ENCODE peak calls at places on chromosome 2, in ten cellular contexts. Q is GM10248, C is psoas muscle, A is fibroblast of lung, G is spleen, L is Peyer's patch, U is body of pancreas, D is MCF 10A, I is progenitor cell of endocrine pancreas, F is natural killer cell. P is an unnamed sample.

GRCh38 chr2:56741601-56742102 is 557.9 kb downstream of the CCDC85A start:
- DNase-seq in Q (no peak), C (no peak), A (peak), G (no peak), L (no peak), U (no peak), D (peak), I (no peak), F (no peak), P (no peak)

GRCh38 chr2:128345436-128346165 is 26.9 kb upstream of the HS6ST1 start:
- DNase-seq in Q (no peak), C (no peak), A (no peak), G (peak), L (no peak), U (no peak), D (no peak), I (no peak), F (no peak), P (no peak)

GRCh38 chr2:4674007-4674406 is 970.6 kb downstream of the DCDC2C start:
- DNase-seq in Q (no peak), C (no peak), A (no peak), G (peak), L (no peak), U (no peak), D (no peak), I (no peak), F (no peak), P (no peak)

GRCh38 chr2:239625106-239625845 is 224.5 kb upstream of the HDAC4 start:
- DNase-seq in Q (no peak), C (no peak), A (no peak), G (no peak), L (no peak), U (no peak), D (no peak), I (no peak), F (no peak), P (no peak)

GRCh38 chr2:151315381-151315903 is 26.0 kb upstream of the NMI start:
- DNase-seq in Q (no peak), C (no peak), A (peak), G (no peak), L (no peak), U (no peak), D (no peak), I (no peak), F (no peak), P (no peak)

GRCh38 chr2:71530246-71530986 is 77.1 kb downstream of the DYSF start:
- DNase-seq in Q (peak), C (no peak), A (peak), G (no peak), L (no peak), U (no peak), D (peak), I (no peak), F (no peak), P (peak)

GRCh38 chr2:206287197-206287596 is 12.7 kb downstream of the ZDBF2 start:
- DNase-seq in Q (no peak), C (no peak), A (no peak), G (no peak), L (no peak), U (no peak), D (no peak), I (no peak), F (no peak), P (no peak)

GRCh38 chr2:27442282-27442980 is at the start of gene KRTCAP3:
- DNase-seq in Q (peak), C (peak), A (no peak), G (peak), L (peak), U (peak), D (peak), I (peak), F (peak), P (peak)

GRCh38 chr2:239288951-239289481 is 111.8 kb downstream of the HDAC4 start:
- DNase-seq in Q (peak), C (no peak), A (peak), G (peak), L (peak), U (no peak), D (no peak), I (no peak), F (no peak), P (no peak)

GRCh38 chr2:85902496-85902895 is 13.7 kb upstream of the ST3GAL5 start:
- DNase-seq in Q (no peak), C (no peak), A (no peak), G (no peak), L (no peak), U (no peak), D (no peak), I (no peak), F (no peak), P (no peak)

GRCh38 chr2:188524519-188525113 is 232.9 kb downstream of the GULP1 start:
- DNase-seq in Q (peak), C (no peak), A (peak), G (no peak), L (no peak), U (peak), D (peak), I (no peak), F (no peak), P (peak)

GRCh38 chr2:223585691-223586090 is 16.5 kb downstream of the SCG2 start:
- DNase-seq in Q (no peak), C (no peak), A (peak), G (no peak), L (no peak), U (no peak), D (peak), I (no peak), F (no peak), P (no peak)

GRCh38 chr2:152566728-152567069 is 150.6 kb downstream of the PRPF40A start:
- DNase-seq in Q (no peak), C (no peak), A (no peak), G (no peak), L (no peak), U (no peak), D (no peak), I (no peak), F (no peak), P (no peak)

GRCh38 chr2:199431748-199432213 is 26.0 kb downstream of the SATB2 start:
- DNase-seq in Q (no peak), C (no peak), A (peak), G (no peak), L (no peak), U (no peak), D (no peak), I (no peak), F (no peak), P (no peak)

GRCh38 chr2:81872043-81872442 is 1567.5 kb upstream of the LRRTM1 start:
- DNase-seq in Q (no peak), C (no peak), A (no peak), G (no peak), L (no peak), U (no peak), D (peak), I (no peak), F (no peak), P (no peak)

GRCh38 chr2:42010743-42011298 is 37.0 kb upstream of the PKDCC start:
- DNase-seq in Q (no peak), C (no peak), A (peak), G (no peak), L (no peak), U (no peak), D (peak), I (no peak), F (no peak), P (no peak)

GRCh38 chr2:149819356-149819957 is 231.9 kb upstream of the MMADHC start:
- DNase-seq in Q (no peak), C (no peak), A (no peak), G (no peak), L (no peak), U (no peak), D (no peak), I (no peak), F (no peak), P (no peak)

GRCh38 chr2:47262657-47263056 is 107.5 kb upstream of the STPG4 start:
- DNase-seq in Q (no peak), C (no peak), A (no peak), G (no peak), L (no peak), U (no peak), D (no peak), I (no peak), F (no peak), P (no peak)

GRCh38 chr2:47265751-47266231 is 110.7 kb upstream of the STPG4 start:
- DNase-seq in Q (no peak), C (no peak), A (no peak), G (no peak), L (no peak), U (no peak), D (no peak), I (no peak), F (no peak), P (no peak)

GRCh38 chr2:47264686-47265085 is 109.6 kb upstream of the STPG4 start:
- DNase-seq in Q (no peak), C (no peak), A (no peak), G (no peak), L (no peak), U (no peak), D (no peak), I (no peak), F (no peak), P (no peak)

GRCh38 chr2:47265158-47265557 is 110.0 kb upstream of the STPG4 start:
- DNase-seq in Q (no peak), C (no peak), A (no peak), G (no peak), L (no peak), U (no peak), D (no peak), I (no peak), F (no peak), P (no peak)

DNA sequence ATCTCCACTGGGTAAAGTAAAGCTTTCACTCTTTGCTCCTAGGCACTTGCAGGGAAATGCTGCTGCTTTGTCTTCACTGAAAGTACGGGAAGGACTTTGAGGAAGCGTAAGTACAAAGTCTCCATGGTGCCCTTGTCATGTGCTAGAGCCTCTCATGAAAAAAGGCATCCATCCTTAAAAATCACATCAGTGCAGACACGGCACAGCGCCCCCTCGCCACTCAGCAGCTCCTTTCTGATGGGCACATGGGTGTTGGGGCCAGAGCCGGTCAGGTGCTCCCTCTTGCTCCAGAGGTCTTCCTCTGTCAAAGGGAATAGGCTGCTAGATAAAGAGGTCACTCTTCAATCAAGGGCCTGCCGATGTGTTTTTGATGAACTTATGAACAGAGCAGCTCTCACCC is 109.1 kb upstream of the STPG4 start:
- DNase-seq in Q (no peak), C (no peak), A (no peak), G (no peak), L (no peak), U (no peak), D (no peak), I (no peak), F (no peak), P (no peak)
- TF ChIP-seq CTCF in Q (no peak), C (no peak), A (no peak), G (no peak), L (no peak), U (no peak), D (no peak), I (peak), F (no peak), P (no peak)

DNA sequence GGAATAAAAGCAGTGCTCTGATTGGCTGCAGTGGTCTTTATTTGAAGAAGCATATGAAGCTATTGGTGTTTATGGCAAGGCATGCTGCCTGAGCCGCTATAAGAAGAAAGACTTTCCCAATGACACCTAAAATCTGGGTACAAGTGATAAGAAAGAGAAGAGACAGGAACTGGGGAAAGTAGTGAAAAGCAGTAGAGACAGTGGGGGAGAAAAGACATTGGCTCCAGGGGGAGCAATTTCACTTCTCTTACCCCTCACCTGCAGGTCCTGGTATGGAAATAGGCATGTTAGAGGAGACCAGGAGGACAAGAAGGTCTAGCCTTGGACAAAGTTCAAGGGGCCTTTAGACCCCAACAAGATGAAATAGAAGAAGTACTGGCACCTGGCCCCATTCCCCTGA is 47.1 kb downstream of the PLCL1 start:
- DNase-seq in Q (peak), C (no peak), A (no peak), G (no peak), L (no peak), U (no peak), D (peak), I (no peak), F (no peak), P (no peak)
- TF ChIP-seq CTCF in Q (peak), C (peak), A (no peak), G (no peak), L (no peak), U (peak), D (peak), I (no peak), F (no peak), P (no peak)

GRCh38 chr2:237929979-237930378 is 36.8 kb upstream of the UBE2F start:
- DNase-seq in Q (no peak), C (no peak), A (no peak), G (peak), L (no peak), U (no peak), D (no peak), I (no peak), F (no peak), P (no peak)
- TF ChIP-seq CTCF in Q (no peak), C (no peak), A (no peak), G (no peak), L (no peak), U (no peak), D (no peak), I (no peak), F (no peak), P (no peak)

DNA sequence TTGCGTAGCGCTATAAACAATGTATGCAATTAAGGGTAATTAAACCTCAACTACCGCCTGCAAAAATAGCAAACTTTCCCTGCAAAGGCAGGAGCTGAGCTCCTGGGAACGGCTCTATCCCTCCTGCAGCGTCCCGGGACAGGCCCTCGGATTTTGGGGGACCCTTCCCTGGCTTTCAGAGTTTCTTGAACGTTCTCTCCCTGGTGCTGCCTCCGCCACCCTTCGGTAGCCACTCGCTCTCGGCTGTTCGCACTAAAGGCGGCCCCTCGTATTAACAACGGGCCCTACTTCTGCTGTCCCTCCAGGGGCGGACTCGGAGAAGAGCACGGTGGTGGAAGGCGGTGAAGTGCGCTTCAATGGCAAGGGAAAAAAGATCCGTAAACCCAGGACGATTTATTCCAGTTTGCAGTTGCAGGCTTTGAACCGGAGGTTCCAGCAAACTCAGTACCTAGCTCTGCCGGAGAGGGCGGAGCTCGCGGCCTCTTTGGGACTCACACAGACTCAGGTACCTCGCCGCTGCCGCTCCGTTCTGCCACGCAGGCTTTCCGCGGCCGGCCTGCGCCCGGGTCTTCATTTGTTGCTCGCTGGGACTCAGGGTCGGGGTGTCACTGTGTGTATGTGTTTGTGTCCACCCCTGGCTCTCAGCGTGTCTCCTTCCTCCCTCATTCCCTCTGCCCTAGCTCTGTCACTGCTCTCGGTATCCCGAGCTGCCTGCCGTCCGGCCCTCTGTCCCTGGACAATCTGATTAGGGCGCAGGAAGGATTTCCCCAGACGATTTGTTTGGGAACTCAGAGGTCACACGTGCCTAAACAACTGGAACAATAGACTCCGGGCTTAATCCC is 1.3 kb downstream of the DLX1 start:
- DNase-seq in Q (peak), C (no peak), A (no peak), G (peak), L (peak), U (peak), D (peak), I (no peak), F (no peak), P (no peak)
- TF ChIP-seq CTCF in Q (no peak), C (no peak), A (no peak), G (no peak), L (peak), U (peak), D (no peak), I (peak), F (no peak), P (peak)

GRCh38 chr2:230889911-230890601 is 25.3 kb downstream of the ITM2C start:
- DNase-seq in Q (no peak), C (no peak), A (no peak), G (peak), L (peak), U (no peak), D (no peak), I (no peak), F (no peak), P (no peak)
- TF ChIP-seq CTCF in Q (no peak), C (no peak), A (no peak), G (no peak), L (no peak), U (no peak), D (no peak), I (no peak), F (no peak), P (no peak)

GRCh38 chr2:233915133-233915532 is 2.0 kb upstream of the TRPM8 start:
- DNase-seq in Q (no peak), C (no peak), A (no peak), G (no peak), L (no peak), U (no peak), D (peak), I (no peak), F (no peak), P (no peak)
- TF ChIP-seq CTCF in Q (peak), C (no peak), A (no peak), G (no peak), L (peak), U (no peak), D (no peak), I (peak), F (no peak), P (no peak)

GRCh38 chr2:176872406-176872805 is 340.2 kb upstream of the HNRNPA3 start:
- DNase-seq in Q (no peak), C (no peak), A (no peak), G (no peak), L (no peak), U (no peak), D (no peak), I (no peak), F (no peak), P (no peak)

GRCh38 chr2:176876493-176877103 is 336.0 kb upstream of the HNRNPA3 start:
- DNase-seq in Q (no peak), C (no peak), A (no peak), G (no peak), L (no peak), U (no peak), D (no peak), I (no peak), F (no peak), P (no peak)

DNA sequence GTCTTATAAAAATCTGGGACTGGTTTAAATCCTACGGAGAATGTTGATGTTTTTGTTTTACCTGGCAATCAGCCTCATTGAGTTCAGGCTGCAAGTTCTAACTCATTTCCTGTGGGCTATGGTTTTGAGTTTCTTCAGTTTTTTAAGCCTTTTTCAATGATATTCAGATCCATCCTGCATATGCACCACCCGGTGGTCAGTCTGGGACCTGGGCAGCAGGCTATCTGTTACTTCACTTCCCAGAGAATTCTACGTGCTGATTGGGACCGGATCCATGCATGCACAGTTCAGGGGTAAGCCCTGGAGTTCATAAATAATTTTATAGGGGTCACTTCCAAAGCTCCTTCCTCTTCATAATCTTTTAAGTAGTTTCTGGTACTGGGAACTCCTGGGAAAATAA is 339.2 kb upstream of the HNRNPA3 start:
- DNase-seq in Q (no peak), C (no peak), A (peak), G (no peak), L (no peak), U (no peak), D (no peak), I (no peak), F (no peak), P (no peak)
- TF ChIP-seq CTCF in Q (no peak), C (no peak), A (no peak), G (no peak), L (no peak), U (no peak), D (no peak), I (peak), F (no peak), P (no peak)

GRCh38 chr2:66925128-66925527 is 472.0 kb upstream of the ETAA1 start:
- DNase-seq in Q (no peak), C (no peak), A (peak), G (no peak), L (no peak), U (no peak), D (peak), I (no peak), F (no peak), P (no peak)

GRCh38 chr2:66915237-66915636 is 480.3 kb downstream of the MEIS1 start:
- DNase-seq in Q (no peak), C (no peak), A (no peak), G (no peak), L (no peak), U (no peak), D (no peak), I (no peak), F (no peak), P (no peak)

GRCh38 chr2:66920415-66920814 is 476.7 kb upstream of the ETAA1 start:
- DNase-seq in Q (no peak), C (no peak), A (no peak), G (no peak), L (no peak), U (no peak), D (no peak), I (no peak), F (no peak), P (no peak)

GRCh38 chr2:66919286-66919685 is 477.8 kb upstream of the ETAA1 start:
- DNase-seq in Q (no peak), C (no peak), A (no peak), G (no peak), L (no peak), U (no peak), D (no peak), I (no peak), F (no peak), P (no peak)
- TF ChIP-seq CTCF in Q (no peak), C (no peak), A (no peak), G (no peak), L (no peak), U (peak), D (no peak), I (no peak), F (no peak), P (no peak)

P was measured in endothelial cell.